ENCODE peak calls at places on chromosomes 5 and 9, in eight cellular contexts. F, B, I, Y, X, M, S and P are unnamed samples. For H3K4me1, the result is how much of the 10 kb centered on the place peaks cover.

GRCh38 chr9:5949103-5949699 is 58.5 kb downstream of the MLANA start:
- DNase-seq in Y (peak), I (peak), X (no peak), M (no peak), F (peak), B (no peak), S (peak), P (peak)

GRCh38 chr5:129445379-129445778 is 14.7 kb upstream of the ADAMTS19 start:
- DNase-seq in F (no peak), B (no peak), I (peak), S (no peak), Y (no peak), M (no peak), X (no peak), P (no peak)

GRCh38 chr5:10502578-10502977 is 60.9 kb downstream of the ROPN1L start:
- DNase-seq in I (no peak), B (no peak), S (no peak), M (no peak), Y (no peak), F (no peak), X (no peak), P (no peak)

GRCh38 chr9:82903503-82903902 is 159.4 kb downstream of the RASEF start:
- DNase-seq in M (no peak), F (no peak), X (no peak), S (peak), B (no peak), Y (peak), I (no peak), P (no peak)

GRCh38 chr5:95738069-95738468 is 6.9 kb downstream of the RHOBTB3 start:
- DNase-seq in B (no peak), I (no peak), M (no peak), S (no peak), F (no peak), Y (no peak), X (no peak), P (no peak)

GRCh38 chr5:143213851-143214363 is 189.6 kb downstream of the NR3C1 start:
- DNase-seq in X (no peak), M (peak), B (no peak), Y (no peak), S (peak), F (peak), I (no peak), P (no peak)

GRCh38 chr5:166505546-166505945 is 1785.9 kb upstream of the WWC1 start:
- DNase-seq in S (no peak), Y (no peak), X (peak), I (no peak), B (peak), M (no peak), F (no peak), P (no peak)

GRCh38 chr5:167853421-167853820 is 438.0 kb upstream of the WWC1 start:
- DNase-seq in I (peak), F (peak), B (no peak), M (no peak), X (no peak), S (peak), Y (no peak), P (no peak)

GRCh38 chr5:136094189-136094912 is 38.3 kb upstream of the SMAD5 start:
- DNase-seq in Y (no peak), I (no peak), B (no peak), F (no peak), M (no peak), S (no peak), X (no peak), P (no peak)

GRCh38 chr5:93421498-93421897 is 159.5 kb downstream of the NR2F1-AS1 start:
- DNase-seq in Y (no peak), I (no peak), F (no peak), X (peak), B (peak), S (no peak), M (no peak), P (no peak)

GRCh38 chr5:78287833-78288232 is 6.7 kb downstream of the AP3B1 start:
- DNase-seq in Y (peak), B (no peak), S (peak), F (peak), I (peak), M (no peak), X (no peak), P (peak)

GRCh38 chr9:132268725-132269352 is 85.9 kb downstream of the SETX start:
- DNase-seq in M (peak), X (peak), Y (peak), B (peak), S (peak), F (peak), I (peak), P (no peak)

GRCh38 chr5:127409236-127409921 is 108.1 kb upstream of the PRRC1 start:
- DNase-seq in X (no peak), F (no peak), M (no peak), Y (no peak), B (no peak), S (no peak), I (peak), P (no peak)

GRCh38 chr9:137479892-137480685 is 21.0 kb upstream of the NSMF start:
- DNase-seq in Y (no peak), S (no peak), F (no peak), M (no peak), X (no peak), B (no peak), I (no peak), P (no peak)

GRCh38 chr9:125829743-125830142 is 82.6 kb downstream of the PBX3 start:
- DNase-seq in M (no peak), I (peak), S (no peak), X (no peak), F (peak), B (no peak), Y (no peak), P (no peak)

GRCh38 chr5:10689391-10690081 is 71.5 kb downstream of the DAP start:
- DNase-seq in B (peak), M (peak), Y (peak), S (peak), F (peak), X (peak), I (peak), P (no peak)

GRCh38 chr5:173577166-173577565 is 39.3 kb downstream of the BOD1 start:
- DNase-seq in F (no peak), B (no peak), Y (no peak), I (no peak), S (no peak), X (no peak), M (no peak), P (no peak)

GRCh38 chr9:125851971-125852370 is 104.8 kb downstream of the PBX3 start:
- DNase-seq in B (no peak), M (no peak), F (no peak), S (no peak), Y (no peak), I (no peak), X (no peak), P (no peak)

GRCh38 chr9:131096490-131097258 is at the start of gene AIF1L:
- DNase-seq in Y (peak), F (no peak), X (peak), S (no peak), M (peak), I (peak), B (peak), P (peak)

GRCh38 chr9:134627417-134628353 is 13.9 kb upstream of the COL5A1 start:
- DNase-seq in X (no peak), S (no peak), F (no peak), M (no peak), Y (no peak), B (no peak), I (no peak), P (no peak)

GRCh38 chr9:14797442-14797841 is 74.9 kb upstream of the CER1 start:
- DNase-seq in B (no peak), M (no peak), Y (peak), F (no peak), X (no peak), I (no peak), S (no peak), P (peak)

GRCh38 chr5:81233080-81233634 is at the start of gene CKMT2:
- DNase-seq in Y (no peak), X (peak), F (no peak), B (peak), I (peak), S (peak), M (peak), P (no peak)

GRCh38 chr9:20070336-20070735 is 281.5 kb upstream of the SLC24A2 start:
- DNase-seq in M (no peak), S (peak), Y (no peak), B (no peak), F (no peak), I (no peak), X (no peak), P (no peak)

GRCh38 chr5:80931423-80931822 is 28.7 kb upstream of the RASGRF2 start:
- DNase-seq in X (no peak), Y (no peak), B (no peak), I (no peak), S (no peak), M (no peak), F (no peak), P (no peak)

GRCh38 chr5:6492934-6493333 is 44.3 kb downstream of the UBE2QL1 start:
- DNase-seq in I (no peak), S (no peak), Y (peak), X (no peak), F (no peak), M (no peak), B (no peak), P (no peak)

GRCh38 chr9:16705121-16705604 is 165.3 kb downstream of the BNC2 start:
- DNase-seq in Y (peak), X (peak), I (peak), F (peak), M (peak), B (peak), S (peak), P (peak)

GRCh38 chr5:93191426-93191825 is 389.6 kb downstream of the NR2F1-AS1 start:
- DNase-seq in Y (peak), M (no peak), B (no peak), X (no peak), F (peak), I (no peak), S (peak), P (no peak)

GRCh38 chr9:127867356-127868277 is 9.9 kb downstream of the AK1 start:
- DNase-seq in B (peak), Y (no peak), M (no peak), X (no peak), F (no peak), I (no peak), S (no peak), P (no peak)

GRCh38 chr9:121269030-121269887 is 1.3 kb downstream of the GSN start:
- DNase-seq in F (no peak), I (peak), X (no peak), S (no peak), M (no peak), Y (peak), B (peak), P (peak)

GRCh38 chr9:133967024-133967741 is 24.9 kb downstream of the VAV2 start:
- DNase-seq in Y (peak), B (no peak), M (no peak), F (no peak), I (no peak), X (no peak), S (peak), P (peak)

GRCh38 chr9:87337335-87338074 is 160.2 kb upstream of the DAPK1 start:
- DNase-seq in X (peak), M (peak), Y (no peak), I (peak), F (no peak), B (peak), S (peak), P (peak)

GRCh38 chr5:81044868-81045267 is 84.7 kb downstream of the RASGRF2 start:
- DNase-seq in I (no peak), Y (no peak), X (no peak), B (no peak), S (no peak), F (no peak), M (no peak), P (no peak)

GRCh38 chr9:126523621-126524111 is 90.1 kb upstream of the LMX1B start:
- DNase-seq in F (no peak), S (no peak), B (no peak), I (no peak), M (no peak), Y (no peak), X (no peak), P (no peak)

GRCh38 chr9:136693490-136694162 is 6.4 kb upstream of the AGPAT2 start:
- DNase-seq in F (peak), I (no peak), Y (peak), S (peak), B (no peak), M (peak), X (no peak), P (peak)

GRCh38 chr5:123485275-123485674 is 26.7 kb upstream of the CSNK1G3 start:
- DNase-seq in X (no peak), Y (no peak), B (no peak), I (no peak), S (no peak), F (no peak), M (no peak), P (no peak)
- H3K9ac ChIP-seq in X (no peak), Y (no peak), B (no peak), I (no peak), S (no peak), F (no peak), M (no peak), P (no peak)

DNA sequence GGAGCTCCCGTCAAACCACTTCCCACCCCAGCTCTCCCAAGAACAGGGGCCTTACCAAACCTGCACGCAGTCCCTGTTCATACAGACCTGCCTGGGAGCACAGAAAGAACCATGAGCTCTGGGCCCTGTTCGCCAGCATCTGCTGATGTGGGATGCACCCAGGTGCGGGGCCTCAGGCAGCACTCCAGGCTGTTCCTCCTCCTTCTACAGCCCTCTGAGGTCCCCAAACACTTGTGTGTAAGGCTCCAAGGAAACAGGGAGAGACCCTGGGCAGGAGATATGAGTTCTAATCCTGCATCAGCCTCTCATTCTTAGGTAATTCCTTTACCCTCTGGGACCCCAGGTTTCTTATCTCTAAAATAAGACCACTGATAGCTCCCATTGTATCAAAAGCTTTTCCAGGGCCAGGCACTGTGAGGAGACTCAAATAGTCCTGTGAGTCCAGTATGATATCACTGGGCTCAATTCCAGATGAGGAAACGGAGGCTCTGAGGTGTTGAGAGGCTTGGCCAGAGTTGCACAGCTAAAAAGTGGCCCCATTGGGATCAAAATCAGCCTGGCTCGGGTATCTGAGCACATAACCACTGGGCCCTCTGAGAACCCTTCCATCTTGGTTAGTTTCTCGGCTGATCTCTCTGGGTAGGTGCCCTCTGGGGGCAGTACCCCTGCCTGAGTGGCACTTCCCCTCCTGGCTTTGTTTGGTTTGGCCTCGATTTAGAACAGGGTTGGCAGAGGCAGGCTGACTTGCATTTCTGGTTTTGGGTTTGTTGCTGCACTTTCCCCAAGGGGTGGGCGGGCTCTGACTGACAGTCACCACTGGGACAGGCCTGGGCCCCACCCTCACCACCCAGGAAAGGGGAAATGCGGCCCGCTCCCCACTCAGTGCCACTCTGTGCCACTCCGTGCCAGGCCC is 116.8 kb downstream of the RGS3 start:
- DNase-seq in M (no peak), X (no peak), S (no peak), F (peak), Y (peak), I (peak), B (no peak), P (peak)
- H3K4me1 ChIP-seq in M (under half), X (under half), S (under half), F (under half), Y (half or more), I (under half), B (under half), P (half or more)

GRCh38 chr5:39199335-39199734 is 20.0 kb downstream of the FYB1 start:
- DNase-seq in M (no peak), X (no peak), I (peak), S (no peak), F (no peak), B (no peak), Y (no peak), P (no peak)
- H3K9ac ChIP-seq in M (peak), X (no peak), I (no peak), S (no peak), F (no peak), B (no peak), Y (no peak), P (no peak)

GRCh38 chr9:129481424-129481823 is 139.5 kb downstream of the C9orf50 start:
- DNase-seq in Y (no peak), B (no peak), S (no peak), I (no peak), X (no peak), M (no peak), F (no peak), P (no peak)
- H3K4me1 ChIP-seq in Y (under half), B (under half), S (under half), I (half or more), X (half or more), M (half or more), F (under half), P (under half)

DNA sequence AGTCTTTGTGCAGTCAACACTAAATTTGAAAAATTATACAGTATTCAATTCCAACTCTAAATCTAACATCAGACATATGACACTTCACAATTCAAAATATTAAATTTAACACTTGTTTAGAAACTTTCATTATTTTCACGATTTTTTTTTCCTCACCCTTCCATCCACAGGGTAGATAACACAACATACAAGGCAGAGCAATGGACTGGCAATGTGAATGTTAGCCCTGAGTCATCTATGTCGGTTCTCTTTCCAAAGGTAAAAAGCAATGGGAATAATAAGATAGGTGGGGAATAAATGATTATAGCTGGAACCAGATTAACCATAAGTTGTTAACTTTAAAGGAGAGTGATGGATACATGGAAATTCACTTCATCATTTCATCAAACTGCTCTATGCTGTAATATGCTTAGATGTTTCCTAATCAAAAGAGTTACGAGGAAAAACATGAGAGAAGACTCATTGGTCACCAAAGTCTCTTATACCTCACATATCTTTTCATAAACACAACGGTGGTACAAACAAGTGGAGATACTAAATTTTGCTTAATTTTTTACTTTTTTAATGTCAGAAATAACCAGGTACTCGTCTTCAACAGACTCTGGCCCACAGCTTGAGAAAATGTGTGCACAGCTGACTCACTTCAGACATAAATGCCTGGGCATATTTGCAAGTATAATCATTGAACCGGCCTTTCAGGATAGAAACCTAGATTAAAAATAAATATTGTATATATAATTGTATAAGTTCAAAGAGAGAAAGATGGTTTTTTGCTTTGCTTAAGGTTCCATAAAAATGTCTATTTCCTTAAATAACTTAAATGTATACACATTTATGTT is 23.0 kb downstream of the RFX3 start:
- DNase-seq in Y (peak), S (peak), X (no peak), M (no peak), I (peak), B (no peak), F (peak), P (no peak)
- H3K9ac ChIP-seq in Y (no peak), S (peak), X (no peak), M (no peak), I (no peak), B (no peak), F (no peak), P (no peak)

GRCh38 chr5:179275941-179276837 is 69.1 kb downstream of the ADAMTS2 start:
- DNase-seq in X (no peak), S (peak), Y (no peak), M (peak), B (no peak), F (peak), I (peak), P (no peak)

GRCh38 chr5:179273074-179273435 is 72.2 kb downstream of the ADAMTS2 start:
- DNase-seq in S (no peak), M (no peak), F (no peak), Y (no peak), B (no peak), I (no peak), X (no peak), P (no peak)

GRCh38 chr5:179275381-179275878 is 69.8 kb downstream of the ADAMTS2 start:
- DNase-seq in I (no peak), S (no peak), M (no peak), F (no peak), B (no peak), Y (no peak), X (no peak), P (no peak)

GRCh38 chr5:179273441-179274145 is 71.7 kb downstream of the ADAMTS2 start:
- DNase-seq in X (no peak), B (no peak), S (no peak), I (no peak), M (no peak), Y (no peak), F (no peak), P (no peak)

DNA sequence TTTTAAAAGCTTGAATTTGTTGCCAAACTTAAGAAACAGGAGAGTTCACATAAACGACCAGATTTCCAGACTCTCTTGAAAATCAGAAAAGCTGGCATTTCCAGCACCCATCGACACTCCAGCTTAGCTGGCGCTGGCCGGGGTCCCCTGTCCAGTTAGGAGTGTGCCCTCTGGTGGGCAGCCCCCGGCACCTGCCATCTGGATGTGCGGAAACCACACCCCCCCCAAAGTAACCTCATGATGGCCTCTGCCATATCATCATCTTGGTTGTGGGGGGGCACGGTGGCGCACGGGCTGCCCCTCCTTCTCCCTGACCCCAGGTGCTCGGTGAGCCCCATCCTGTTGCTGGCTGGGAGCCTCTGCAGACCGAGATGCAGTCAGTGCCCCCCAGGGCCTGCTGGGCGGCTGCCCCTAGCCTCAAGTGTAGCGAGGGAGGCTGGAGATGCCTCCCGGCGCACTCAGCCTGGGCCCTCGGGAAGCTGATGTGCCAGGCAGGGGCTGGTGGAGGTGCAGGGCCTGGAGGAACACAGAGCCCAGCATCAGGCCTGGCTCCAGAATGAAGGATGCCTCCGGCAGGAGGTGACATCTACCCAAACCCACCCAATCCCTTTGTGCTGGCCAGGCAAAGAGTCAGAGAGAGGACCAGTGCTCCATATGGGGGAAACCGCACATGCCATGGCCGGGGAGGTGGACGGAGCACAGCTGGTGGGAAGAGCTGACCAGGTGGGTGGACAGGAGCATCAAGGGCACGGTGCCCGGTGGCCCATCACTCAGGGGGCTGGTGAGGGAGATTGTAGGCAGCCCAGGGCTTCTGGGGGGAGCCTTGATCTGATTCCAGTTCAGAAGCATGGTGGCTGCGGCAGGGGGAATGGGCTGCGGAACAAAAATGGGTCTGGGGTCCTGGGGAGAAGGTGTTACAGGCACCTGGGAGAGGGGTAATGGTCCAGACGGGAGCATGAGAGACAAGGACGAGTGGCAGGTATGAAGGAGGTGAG is 70.6 kb downstream of the ADAMTS2 start:
- DNase-seq in B (no peak), X (no peak), M (peak), I (no peak), F (no peak), Y (no peak), S (no peak), P (no peak)
- H3K4me1 ChIP-seq in B (under half), X (under half), M (under half), I (half or more), F (half or more), Y (under half), S (under half), P (under half)

GRCh38 chr5:139636207-139636792 is 11.8 kb upstream of the CXXC5 start:
- DNase-seq in F (no peak), B (no peak), M (peak), S (no peak), Y (no peak), X (no peak), I (no peak), P (peak)
- H3K9ac ChIP-seq in F (no peak), B (no peak), M (peak), S (peak), Y (no peak), X (no peak), I (peak), P (no peak)